ENCODE peak calls at places on chromosomes 6 and 20, in ten cellular contexts. Y is SK-N-SH, U is colonic mucosa, L is heart left ventricle, W is cardiac muscle cell, A is testis, O is right atrium auricular region, H is ascending aorta, X is body of pancreas, G is psoas muscle. K is an unnamed sample.

GRCh38 chr6:24719125-24719931 is at the start of gene C6orf62:
- DNase-seq in X (peak; percentile 53), O (no peak), U (peak; percentile 53), L (peak; percentile 51), A (peak; percentile 33), G (peak; percentile 58), H (no peak), W (peak; percentile 25), Y (peak; percentile 35), K (peak; percentile 49)

GRCh38 chr20:38209054-38209675 is 44.1 kb upstream of the TGM2 start:
- DNase-seq in A (no peak), Y (no peak), W (no peak), X (no peak), O (peak; percentile 78), H (peak; percentile 63), L (peak; percentile 91), U (no peak), G (no peak), K (no peak)

GRCh38 chr20:51804754-51805153 is 2.4 kb upstream of the SALL4 start:
- DNase-seq in L (no peak), O (no peak), U (no peak), X (no peak), Y (no peak), A (no peak), G (no peak), W (no peak), H (no peak), K (no peak)

GRCh38 chr6:20490591-20490990 is 43.7 kb upstream of the CDKAL1 start:
- DNase-seq in U (no peak), H (no peak), O (no peak), W (no peak), Y (no peak), G (no peak), A (no peak), L (no peak), X (no peak), K (no peak)

GRCh38 chr20:10492844-10493243 is 57.7 kb downstream of the SLX4IP start:
- DNase-seq in W (no peak), A (no peak), G (no peak), H (no peak), X (no peak), U (no peak), O (no peak), L (no peak), Y (no peak), K (no peak)

GRCh38 chr6:148701393-148701774 is 45.4 kb upstream of the UST start:
- DNase-seq in G (no peak), X (no peak), A (no peak), Y (no peak), H (no peak), L (no peak), W (no peak), U (no peak), O (no peak), K (no peak)

GRCh38 chr6:166419268-166419667 is 36.5 kb upstream of the MPC1 start:
- DNase-seq in W (no peak), A (no peak), Y (no peak), U (no peak), H (no peak), L (no peak), X (no peak), O (no peak), G (peak; percentile 1), K (no peak)

GRCh38 chr6:77626431-77626830 is 26.4 kb upstream of the MEI4 start:
- DNase-seq in A (no peak), U (no peak), L (no peak), W (no peak), X (no peak), O (no peak), H (no peak), G (no peak), Y (no peak), K (no peak)

GRCh38 chr20:32963176-32963575 is 41.1 kb downstream of the SUN5 start:
- DNase-seq in O (no peak), X (no peak), Y (peak; percentile 5), L (no peak), A (peak; percentile 2), H (no peak), W (no peak), G (no peak), U (no peak), K (no peak)

GRCh38 chr6:17583811-17584210 is 16.3 kb upstream of the FAM8A1 start:
- DNase-seq in H (no peak), W (peak; percentile 60), L (peak; percentile 45), X (peak; percentile 6), O (no peak), G (no peak), Y (no peak), U (no peak), A (no peak), K (no peak)

GRCh38 chr6:1235825-1236224 is 76.1 kb upstream of the FOXQ1 start:
- DNase-seq in G (no peak), W (no peak), Y (no peak), X (no peak), U (no peak), L (no peak), H (no peak), O (no peak), A (no peak), K (no peak)

GRCh38 chr6:4848382-4849068 is 72.3 kb downstream of the CDYL start:
- DNase-seq in G (no peak), H (no peak), X (no peak), U (no peak), A (no peak), O (no peak), L (peak; percentile 34), W (no peak), Y (no peak), K (no peak)

GRCh38 chr6:151765444-151765886 is 42.0 kb upstream of the ESR1 start:
- DNase-seq in A (peak; percentile 76), L (peak; percentile 33), W (peak; percentile 92), Y (peak; percentile 61), X (peak; percentile 69), H (peak; percentile 75), G (no peak), U (peak; percentile 60), O (peak; percentile 64), K (peak; percentile 45)

GRCh38 chr6:119612176-119612870 is 262.8 kb upstream of the MAN1A1 start:
- DNase-seq in U (no peak), Y (no peak), H (no peak), G (no peak), L (no peak), O (no peak), A (no peak), X (no peak), W (peak; percentile 25), K (no peak)

GRCh38 chr20:20295621-20296498 is 72.0 kb upstream of the INSM1 start:
- DNase-seq in Y (no peak), O (no peak), X (no peak), L (no peak), A (no peak), W (no peak), H (no peak), G (no peak), U (no peak), K (no peak)

GRCh38 chr20:36761125-36761524 is 12.4 kb downstream of the DSN1 start:
- DNase-seq in A (no peak), G (no peak), W (no peak), H (no peak), L (no peak), U (no peak), X (no peak), O (no peak), Y (no peak), K (no peak)
- H3K36me3 ChIP-seq in A (no peaks in the 10 kb centered on the region), G (no peaks in the 10 kb centered on the region), W (peaks cover 9% of the 10 kb centered on the region), H (no peaks in the 10 kb centered on the region), L (no peaks in the 10 kb centered on the region), U (no peaks in the 10 kb centered on the region), X (no peaks in the 10 kb centered on the region), O (no peaks in the 10 kb centered on the region), Y (no peaks in the 10 kb centered on the region), K (no peaks in the 10 kb centered on the region)

GRCh38 chr6:6323352-6323751 is 2.9 kb upstream of the F13A1 start:
- DNase-seq in O (no peak), U (no peak), Y (no peak), A (no peak), G (no peak), X (no peak), L (no peak), H (no peak), W (no peak), K (no peak)

GRCh38 chr6:6317386-6317785 is 3.1 kb downstream of the F13A1 start:
- DNase-seq in X (no peak), Y (no peak), W (no peak), A (no peak), H (no peak), G (no peak), L (no peak), U (no peak), O (no peak), K (no peak)

GRCh38 chr6:6317825-6318733 is 2.4 kb downstream of the F13A1 start:
- DNase-seq in O (no peak), L (peak; percentile 80), W (no peak), U (no peak), H (no peak), Y (no peak), A (no peak), G (no peak), X (no peak), K (no peak)

GRCh38 chr6:6320901-6321300 is 439 bp upstream of the F13A1 start:
- DNase-seq in G (no peak), U (no peak), H (no peak), X (no peak), Y (no peak), O (no peak), A (no peak), L (no peak), W (no peak), K (no peak)

GRCh38 chr6:6319947-6320811 is at the start of gene F13A1:
- DNase-seq in G (peak; percentile 63), A (no peak), Y (no peak), O (no peak), U (no peak), H (no peak), W (no peak), X (peak; percentile 11), L (no peak), K (no peak)
- H3K4me3 ChIP-seq in G (peak within 1 kb of the TSS; percentile 44), A (peak within 1 kb of the TSS; percentile 4), Y (no peak within 1 kb of the TSS), O (peak within 1 kb of the TSS; percentile 31), U (no peak within 1 kb of the TSS), H (peak within 1 kb of the TSS; percentile 51), W (peak within 1 kb of the TSS; percentile 6), X (no peak within 1 kb of the TSS), L (peak within 1 kb of the TSS; percentile 31), K (no peak within 1 kb of the TSS)

GRCh38 chr6:39389372-39389767 is 66.9 kb upstream of the KCNK16 start:
- DNase-seq in A (no peak), Y (peak; percentile 48), O (no peak), G (no peak), L (no peak), U (no peak), H (no peak), X (no peak), W (peak; percentile 58), K (no peak)
- TF ChIP-seq CTCF in A (no peak), Y (peak; percentile 21), O (no peak), G (no peak), L (peak; percentile 32), U (no peak), H (no peak), X (no peak), W (peak; percentile 47), K (peak; percentile 17)

DNA sequence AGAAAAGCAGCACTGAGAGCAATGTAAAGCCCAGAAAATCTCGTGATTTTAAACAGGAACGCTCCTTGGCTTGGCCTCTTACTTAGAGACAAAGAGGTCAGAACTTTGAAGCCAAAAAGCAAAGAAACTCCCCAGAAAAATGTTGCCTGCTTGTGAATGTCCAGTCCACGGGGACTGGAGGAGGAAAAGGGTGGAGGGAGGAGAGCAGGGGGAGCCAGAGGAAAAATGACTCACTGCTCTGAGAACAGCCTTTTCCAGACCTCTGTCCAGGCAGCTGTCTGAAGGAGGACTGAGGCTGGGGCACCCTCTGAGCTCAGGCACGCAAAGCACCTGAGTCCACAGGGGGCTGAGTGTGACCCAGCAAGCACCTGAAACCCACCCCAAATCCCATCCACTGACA is 64.7 kb downstream of the TRAM2 start:
- DNase-seq in W (peak; percentile 94), G (peak; percentile 63), U (no peak), H (peak; percentile 81), A (peak; percentile 74), O (peak; percentile 80), Y (no peak), L (peak; percentile 80), X (peak; percentile 36), K (peak; percentile 47)
- H3K36me3 ChIP-seq in W (no peaks in the 10 kb centered on the region), G (no peaks in the 10 kb centered on the region), U (peaks cover 4% of the 10 kb centered on the region), H (peaks cover 45% of the 10 kb centered on the region), A (no peaks in the 10 kb centered on the region), O (peaks cover 49% of the 10 kb centered on the region), Y (peaks cover 67% of the 10 kb centered on the region), L (no peaks in the 10 kb centered on the region), X (no peaks in the 10 kb centered on the region), K (peaks cover 12% of the 10 kb centered on the region)